ENCODE peak calls at places on chromosomes 13 and 19, in four cellular contexts. A, V, Z and C are unnamed samples.

GRCh38 chr13:46668906-46669525 is 116.0 kb downstream of the LRCH1 start:
- DNase-seq in Z (no peak), V (no peak), A (no peak), C (no peak)

GRCh38 chr19:13797870-13798269 is 2.6 kb downstream of the ZSWIM4 start:
- DNase-seq in V (no peak), A (peak; percentile 67), Z (no peak), C (no peak)

GRCh38 chr19:56273563-56274117 is 1.1 kb downstream of the EDDM13 start:
- DNase-seq in Z (no peak), A (no peak), V (peak; percentile 69), C (no peak)

GRCh38 chr19:28598861-28599260 is 614.1 kb downstream of the UQCRFS1 start:
- DNase-seq in A (no peak), Z (no peak), V (no peak), C (no peak)

GRCh38 chr13:68257111-68257842 is 1027.1 kb upstream of the PCDH9 start:
- DNase-seq in A (no peak), Z (no peak), V (no peak), C (no peak)

GRCh38 chr13:19567820-19568534 is 6.6 kb upstream of the TPTE2 start:
- DNase-seq in Z (no peak), V (no peak), A (no peak), C (no peak)

GRCh38 chr19:10835089-10835753 is 791 bp downstream of the TMED1 start:
- DNase-seq in V (no peak), Z (no peak), A (no peak), C (no peak)

GRCh38 chr13:45206340-45206739 is 5.5 kb upstream of the KCTD4 start:
- DNase-seq in V (no peak), A (peak; percentile 71), Z (no peak), C (no peak)

GRCh38 chr13:65378943-65379519 is 1851.1 kb downstream of the PCDH9 start:
- DNase-seq in A (no peak), Z (no peak), V (no peak), C (no peak)

GRCh38 chr19:1839658-1840540 is 8.4 kb downstream of the REXO1 start:
- DNase-seq in A (no peak), Z (no peak), V (no peak), C (no peak)

GRCh38 chr13:33483471-33483870 is 197.9 kb upstream of the STARD13 start:
- DNase-seq in A (no peak), V (no peak), Z (no peak), C (no peak)